ENCODE peak calls at places on chromosomes 11 and 22, in ten cellular contexts. W, D, L, B, M, O, T, A, G and I are unnamed samples.
A peak's percentile ranks its signal among the peaks of the same experiment; 100 is the strongest.

GRCh38 chr11:65308281-65308891 is 6.3 kb upstream of the CDC42EP2 start:
- DNase-seq in W (no peak), D (no peak), L (no peak), B (no peak), M (no peak), O (no peak), T (no peak), A (no peak), G (no peak), I (peak; percentile 49)

GRCh38 chr22:20970939-20971657 is 4.0 kb downstream of the AIFM3 start:
- DNase-seq in W (no peak), D (no peak), L (no peak), B (no peak), M (no peak), O (no peak), T (no peak), A (no peak), G (no peak), I (peak; percentile 66)

GRCh38 chr11:125063429-125064043 is 431 bp downstream of the SLC37A2 start:
- DNase-seq in W (peak; percentile 48), D (no peak), L (peak; percentile 14), B (peak; percentile 11), M (peak; percentile 56), O (no peak), T (no peak), A (no peak), G (no peak), I (peak; percentile 79)

GRCh38 chr22:44988671-44989070 is 21.1 kb downstream of the PHF21B start:
- DNase-seq in W (no peak), D (no peak), L (peak; percentile 18), B (no peak), M (no peak), O (no peak), T (no peak), A (no peak), G (no peak), I (no peak)

GRCh38 chr22:37284807-37285355 is 2.6 kb downstream of the CYTH4 start:
- DNase-seq in W (no peak), D (peak; percentile 18), L (no peak), B (no peak), M (no peak), O (no peak), T (no peak), A (no peak), G (peak; percentile 33), I (peak; percentile 54)

GRCh38 chr22:36405671-36406070 is 17.9 kb upstream of the MYH9 start:
- DNase-seq in W (no peak), D (no peak), L (peak; percentile 63), B (no peak), M (no peak), O (peak; percentile 37), T (peak; percentile 51), A (no peak), G (peak; percentile 52), I (no peak)

GRCh38 chr22:37546436-37547248 is 13.6 kb upstream of the CDC42EP1 start:
- DNase-seq in W (peak; percentile 53), D (peak; percentile 34), L (peak; percentile 87), B (peak; percentile 83), M (peak; percentile 85), O (no peak), T (peak; percentile 77), A (no peak), G (no peak), I (peak; percentile 72)

GRCh38 chr11:31557991-31558390 is 48.4 kb downstream of the ELP4 start:
- DNase-seq in W (no peak), D (no peak), L (no peak), B (no peak), M (no peak), O (no peak), T (no peak), A (no peak), G (no peak), I (no peak)

GRCh38 chr11:68021167-68021787 is 9.2 kb upstream of the NDUFS8 start:
- DNase-seq in W (peak; percentile 75), D (no peak), L (no peak), B (peak; percentile 55), M (peak; percentile 67), O (peak; percentile 71), T (no peak), A (no peak), G (no peak), I (peak; percentile 79)

GRCh38 chr11:69356703-69357457 is 62.9 kb downstream of the MYEOV start:
- DNase-seq in W (peak; percentile 27), D (no peak), L (no peak), B (peak; percentile 3), M (peak; percentile 14), O (no peak), T (no peak), A (no peak), G (no peak), I (peak; percentile 32)

GRCh38 chr22:35524966-35525686 is 15.5 kb upstream of the RASD2 start:
- DNase-seq in W (peak; percentile 46), D (peak; percentile 56), L (peak; percentile 47), B (no peak), M (no peak), O (no peak), T (peak; percentile 56), A (no peak), G (no peak), I (no peak)

GRCh38 chr11:66815646-66816045 is 27.6 kb upstream of the RCE1 start:
- DNase-seq in W (no peak), D (no peak), L (peak; percentile 46), B (no peak), M (no peak), O (peak; percentile 93), T (peak; percentile 11), A (no peak), G (no peak), I (no peak)

GRCh38 chr11:62580959-62581715 is 7.4 kb upstream of the EEF1G start:
- DNase-seq in W (peak; percentile 14), D (no peak), L (no peak), B (no peak), M (no peak), O (no peak), T (no peak), A (no peak), G (no peak), I (no peak)

GRCh38 chr11:45658292-45658991 is 7.0 kb downstream of the CHST1 start:
- DNase-seq in W (no peak), D (no peak), L (peak; percentile 74), B (no peak), M (peak; percentile 89), O (no peak), T (peak; percentile 51), A (no peak), G (no peak), I (peak; percentile 88)